ENCODE peak calls at places on chromosomes 13 and 19, in eight cellular contexts. One of them, this sample, is unnamed.

GRCh38 chr13:44867825-44868224 is 121.4 kb downstream of the NUFIP1 start:
- ATAC-seq in WTC11: no peak
- ATAC-seq in natural killer cell: no peak
- ATAC-seq in activated naive CD8-positive, alpha-beta T cell treated with anti-CD3 and anti-CD28 coated beads, Interleukin-2, amount 10 ng/mL, durations not matched to agents 7 days and 5 days: no peak
- ATAC-seq in pancreas: no peak
- ATAC-seq in Panc1: no peak
- ATAC-seq in sciatic nerve: no peak
- ATAC-seq in heart right ventricle: peak
- ATAC-seq in this sample: no peak

GRCh38 chr13:99164226-99164625 is 36.4 kb upstream of the UBAC2 start:
- ATAC-seq in sciatic nerve: no peak
- ATAC-seq in WTC11: no peak
- ATAC-seq in natural killer cell: no peak
- ATAC-seq in pancreas: no peak
- ATAC-seq in heart right ventricle: no peak
- ATAC-seq in activated naive CD8-positive, alpha-beta T cell treated with anti-CD3 and anti-CD28 coated beads, Interleukin-2, amount 10 ng/mL, durations not matched to agents 7 days and 5 days: no peak
- ATAC-seq in Panc1: no peak
- ATAC-seq in this sample: no peak

GRCh38 chr13:40376867-40377266 is 289.6 kb downstream of the FOXO1 start:
- ATAC-seq in Panc1: no peak
- ATAC-seq in sciatic nerve: peak
- ATAC-seq in natural killer cell: no peak
- ATAC-seq in heart right ventricle: no peak
- ATAC-seq in activated naive CD8-positive, alpha-beta T cell treated with anti-CD3 and anti-CD28 coated beads, Interleukin-2, amount 10 ng/mL, durations not matched to agents 7 days and 5 days: no peak
- ATAC-seq in WTC11: no peak
- ATAC-seq in pancreas: no peak
- ATAC-seq in this sample: no peak

GRCh38 chr19:46902402-46902766 is 41.6 kb downstream of the ARHGAP35 start:
- ATAC-seq in Panc1: peak
- ATAC-seq in activated naive CD8-positive, alpha-beta T cell treated with anti-CD3 and anti-CD28 coated beads, Interleukin-2, amount 10 ng/mL, durations not matched to agents 7 days and 5 days: no peak
- ATAC-seq in sciatic nerve: no peak
- ATAC-seq in natural killer cell: no peak
- ATAC-seq in WTC11: peak
- ATAC-seq in pancreas: peak
- ATAC-seq in heart right ventricle: peak
- ATAC-seq in this sample: peak

GRCh38 chr13:45916036-45916435 is 64.5 kb upstream of the SIAH3 start:
- ATAC-seq in WTC11: no peak
- ATAC-seq in heart right ventricle: no peak
- ATAC-seq in sciatic nerve: no peak
- ATAC-seq in natural killer cell: no peak
- ATAC-seq in pancreas: no peak
- ATAC-seq in activated naive CD8-positive, alpha-beta T cell treated with anti-CD3 and anti-CD28 coated beads, Interleukin-2, amount 10 ng/mL, durations not matched to agents 7 days and 5 days: no peak
- ATAC-seq in Panc1: no peak
- ATAC-seq in this sample: no peak

GRCh38 chr13:79812070-79812850 is 331.3 kb downstream of the NDFIP2 start:
- ATAC-seq in activated naive CD8-positive, alpha-beta T cell treated with anti-CD3 and anti-CD28 coated beads, Interleukin-2, amount 10 ng/mL, durations not matched to agents 7 days and 5 days: no peak
- ATAC-seq in sciatic nerve: no peak
- ATAC-seq in WTC11: no peak
- ATAC-seq in natural killer cell: no peak
- ATAC-seq in heart right ventricle: no peak
- ATAC-seq in pancreas: no peak
- ATAC-seq in Panc1: no peak
- ATAC-seq in this sample: no peak

GRCh38 chr13:59890064-59890463 is 273.7 kb downstream of the DIAPH3 start:
- ATAC-seq in activated naive CD8-positive, alpha-beta T cell treated with anti-CD3 and anti-CD28 coated beads, Interleukin-2, amount 10 ng/mL, durations not matched to agents 7 days and 5 days: no peak
- ATAC-seq in WTC11: no peak
- ATAC-seq in natural killer cell: no peak
- ATAC-seq in sciatic nerve: no peak
- ATAC-seq in pancreas: no peak
- ATAC-seq in heart right ventricle: no peak
- ATAC-seq in Panc1: no peak
- ATAC-seq in this sample: peak

GRCh38 chr19:51339313-51339686 is 2.6 kb downstream of the VSIG10L start:
- ATAC-seq in Panc1: peak
- ATAC-seq in sciatic nerve: peak
- ATAC-seq in natural killer cell: no peak
- ATAC-seq in heart right ventricle: no peak
- ATAC-seq in pancreas: no peak
- ATAC-seq in WTC11: peak
- ATAC-seq in activated naive CD8-positive, alpha-beta T cell treated with anti-CD3 and anti-CD28 coated beads, Interleukin-2, amount 10 ng/mL, durations not matched to agents 7 days and 5 days: peak
- ATAC-seq in this sample: peak

GRCh38 chr13:109840893-109841287 is 54.5 kb upstream of the IRS2 start:
- ATAC-seq in activated naive CD8-positive, alpha-beta T cell treated with anti-CD3 and anti-CD28 coated beads, Interleukin-2, amount 10 ng/mL, durations not matched to agents 7 days and 5 days: no peak
- ATAC-seq in Panc1: no peak
- ATAC-seq in heart right ventricle: no peak
- ATAC-seq in natural killer cell: no peak
- ATAC-seq in sciatic nerve: no peak
- ATAC-seq in WTC11: no peak
- ATAC-seq in pancreas: no peak
- ATAC-seq in this sample: no peak

GRCh38 chr13:83503424-83503823 is 378.9 kb downstream of the SLITRK1 start:
- ATAC-seq in heart right ventricle: no peak
- ATAC-seq in activated naive CD8-positive, alpha-beta T cell treated with anti-CD3 and anti-CD28 coated beads, Interleukin-2, amount 10 ng/mL, durations not matched to agents 7 days and 5 days: no peak
- ATAC-seq in WTC11: no peak
- ATAC-seq in Panc1: no peak
- ATAC-seq in pancreas: no peak
- ATAC-seq in natural killer cell: no peak
- ATAC-seq in sciatic nerve: no peak
- ATAC-seq in this sample: no peak

GRCh38 chr13:111212517-111212873 is 97.4 kb downstream of the ARHGEF7 start:
- ATAC-seq in sciatic nerve: no peak
- ATAC-seq in WTC11: no peak
- ATAC-seq in natural killer cell: no peak
- ATAC-seq in pancreas: no peak
- ATAC-seq in heart right ventricle: no peak
- ATAC-seq in activated naive CD8-positive, alpha-beta T cell treated with anti-CD3 and anti-CD28 coated beads, Interleukin-2, amount 10 ng/mL, durations not matched to agents 7 days and 5 days: no peak
- ATAC-seq in Panc1: no peak
- ATAC-seq in this sample: no peak

GRCh38 chr13:33639640-33640080 is 178.3 kb upstream of the RFC3 start:
- ATAC-seq in natural killer cell: no peak
- ATAC-seq in heart right ventricle: no peak
- ATAC-seq in WTC11: no peak
- ATAC-seq in activated naive CD8-positive, alpha-beta T cell treated with anti-CD3 and anti-CD28 coated beads, Interleukin-2, amount 10 ng/mL, durations not matched to agents 7 days and 5 days: no peak
- ATAC-seq in Panc1: no peak
- ATAC-seq in pancreas: no peak
- ATAC-seq in sciatic nerve: no peak
- ATAC-seq in this sample: no peak

GRCh38 chr19:13401388-13401787 is 104.9 kb downstream of the CACNA1A start:
- ATAC-seq in heart right ventricle: no peak
- ATAC-seq in sciatic nerve: no peak
- ATAC-seq in Panc1: no peak
- ATAC-seq in activated naive CD8-positive, alpha-beta T cell treated with anti-CD3 and anti-CD28 coated beads, Interleukin-2, amount 10 ng/mL, durations not matched to agents 7 days and 5 days: no peak
- ATAC-seq in natural killer cell: no peak
- ATAC-seq in WTC11: peak
- ATAC-seq in pancreas: no peak
- ATAC-seq in this sample: no peak

GRCh38 chr13:108276060-108276459 is 6.5 kb downstream of the TNFSF13B start:
- ATAC-seq in Panc1: no peak
- ATAC-seq in natural killer cell: no peak
- ATAC-seq in activated naive CD8-positive, alpha-beta T cell treated with anti-CD3 and anti-CD28 coated beads, Interleukin-2, amount 10 ng/mL, durations not matched to agents 7 days and 5 days: no peak
- ATAC-seq in WTC11: no peak
- ATAC-seq in heart right ventricle: peak
- ATAC-seq in pancreas: no peak
- ATAC-seq in sciatic nerve: peak
- ATAC-seq in this sample: no peak

GRCh38 chr19:32870154-32870573 is 597 bp upstream of the SLC7A9 start:
- ATAC-seq in heart right ventricle: no peak
- ATAC-seq in activated naive CD8-positive, alpha-beta T cell treated with anti-CD3 and anti-CD28 coated beads, Interleukin-2, amount 10 ng/mL, durations not matched to agents 7 days and 5 days: no peak
- ATAC-seq in WTC11: peak
- ATAC-seq in sciatic nerve: no peak
- ATAC-seq in natural killer cell: no peak
- ATAC-seq in pancreas: no peak
- ATAC-seq in Panc1: no peak
- ATAC-seq in this sample: no peak

GRCh38 chr13:33642374-33643065 is 175.4 kb upstream of the RFC3 start:
- ATAC-seq in activated naive CD8-positive, alpha-beta T cell treated with anti-CD3 and anti-CD28 coated beads, Interleukin-2, amount 10 ng/mL, durations not matched to agents 7 days and 5 days: no peak
- ATAC-seq in pancreas: peak
- ATAC-seq in natural killer cell: no peak
- ATAC-seq in WTC11: peak
- ATAC-seq in Panc1: no peak
- ATAC-seq in sciatic nerve: peak
- ATAC-seq in heart right ventricle: peak
- ATAC-seq in this sample: no peak

GRCh38 chr19:17455711-17456123 is 5.0 kb downstream of the NXNL1 start:
- ATAC-seq in natural killer cell: no peak
- ATAC-seq in activated naive CD8-positive, alpha-beta T cell treated with anti-CD3 and anti-CD28 coated beads, Interleukin-2, amount 10 ng/mL, durations not matched to agents 7 days and 5 days: no peak
- ATAC-seq in sciatic nerve: no peak
- ATAC-seq in WTC11: peak
- ATAC-seq in heart right ventricle: no peak
- ATAC-seq in pancreas: peak
- ATAC-seq in Panc1: peak
- ATAC-seq in this sample: peak

GRCh38 chr13:19644947-19645439 is 11.5 kb downstream of the MPHOSPH8 start:
- ATAC-seq in activated naive CD8-positive, alpha-beta T cell treated with anti-CD3 and anti-CD28 coated beads, Interleukin-2, amount 10 ng/mL, durations not matched to agents 7 days and 5 days: no peak
- ATAC-seq in heart right ventricle: no peak
- ATAC-seq in pancreas: no peak
- ATAC-seq in sciatic nerve: no peak
- ATAC-seq in natural killer cell: no peak
- ATAC-seq in WTC11: peak
- ATAC-seq in Panc1: no peak
- ATAC-seq in this sample: no peak

GRCh38 chr19:8071912-8072311 is 19.4 kb downstream of the CCL25 start:
- ATAC-seq in pancreas: no peak
- ATAC-seq in heart right ventricle: no peak
- ATAC-seq in sciatic nerve: no peak
- ATAC-seq in natural killer cell: no peak
- ATAC-seq in WTC11: peak
- ATAC-seq in activated naive CD8-positive, alpha-beta T cell treated with anti-CD3 and anti-CD28 coated beads, Interleukin-2, amount 10 ng/mL, durations not matched to agents 7 days and 5 days: no peak
- ATAC-seq in Panc1: no peak
- ATAC-seq in this sample: no peak

GRCh38 chr13:99404005-99404755 is 97.0 kb upstream of the GPR183 start:
- ATAC-seq in Panc1: no peak
- ATAC-seq in activated naive CD8-positive, alpha-beta T cell treated with anti-CD3 and anti-CD28 coated beads, Interleukin-2, amount 10 ng/mL, durations not matched to agents 7 days and 5 days: peak
- ATAC-seq in sciatic nerve: no peak
- ATAC-seq in natural killer cell: no peak
- ATAC-seq in heart right ventricle: no peak
- ATAC-seq in pancreas: no peak
- ATAC-seq in WTC11: peak
- ATAC-seq in this sample: no peak

GRCh38 chr19:4922530-4923378 is 13.5 kb downstream of the UHRF1 start:
- ATAC-seq in pancreas: no peak
- ATAC-seq in heart right ventricle: no peak
- ATAC-seq in WTC11: no peak
- ATAC-seq in Panc1: peak
- ATAC-seq in natural killer cell: peak
- ATAC-seq in activated naive CD8-positive, alpha-beta T cell treated with anti-CD3 and anti-CD28 coated beads, Interleukin-2, amount 10 ng/mL, durations not matched to agents 7 days and 5 days: no peak
- ATAC-seq in sciatic nerve: no peak
- ATAC-seq in this sample: no peak

GRCh38 chr13:28434934-28435333 is 60.0 kb downstream of the FLT1 start:
- ATAC-seq in WTC11: no peak
- ATAC-seq in activated naive CD8-positive, alpha-beta T cell treated with anti-CD3 and anti-CD28 coated beads, Interleukin-2, amount 10 ng/mL, durations not matched to agents 7 days and 5 days: no peak
- ATAC-seq in natural killer cell: no peak
- ATAC-seq in heart right ventricle: no peak
- ATAC-seq in Panc1: no peak
- ATAC-seq in sciatic nerve: no peak
- ATAC-seq in pancreas: no peak
- ATAC-seq in this sample: no peak

GRCh38 chr13:40470665-40471064 is 195.8 kb downstream of the FOXO1 start:
- ATAC-seq in natural killer cell: no peak
- ATAC-seq in heart right ventricle: peak
- ATAC-seq in pancreas: no peak
- ATAC-seq in activated naive CD8-positive, alpha-beta T cell treated with anti-CD3 and anti-CD28 coated beads, Interleukin-2, amount 10 ng/mL, durations not matched to agents 7 days and 5 days: no peak
- ATAC-seq in WTC11: no peak
- ATAC-seq in Panc1: no peak
- ATAC-seq in sciatic nerve: peak
- ATAC-seq in this sample: no peak

GRCh38 chr13:97332725-97333124 is 101.2 kb upstream of the RAP2A start:
- ATAC-seq in WTC11: no peak
- ATAC-seq in natural killer cell: no peak
- ATAC-seq in pancreas: peak
- ATAC-seq in heart right ventricle: no peak
- ATAC-seq in activated naive CD8-positive, alpha-beta T cell treated with anti-CD3 and anti-CD28 coated beads, Interleukin-2, amount 10 ng/mL, durations not matched to agents 7 days and 5 days: no peak
- ATAC-seq in Panc1: no peak
- ATAC-seq in sciatic nerve: no peak
- ATAC-seq in this sample: no peak

GRCh38 chr13:42071667-42072419 is 23.4 kb downstream of the DGKH start:
- ATAC-seq in sciatic nerve: no peak
- ATAC-seq in activated naive CD8-positive, alpha-beta T cell treated with anti-CD3 and anti-CD28 coated beads, Interleukin-2, amount 10 ng/mL, durations not matched to agents 7 days and 5 days: peak
- ATAC-seq in heart right ventricle: no peak
- ATAC-seq in Panc1: no peak
- ATAC-seq in pancreas: no peak
- ATAC-seq in WTC11: no peak
- ATAC-seq in natural killer cell: peak
- ATAC-seq in this sample: no peak